ENCODE peak calls at places on chromosomes 7 and 10, in ten cellular contexts. C, P, F, H, U, M, Z, V, J and T are unnamed samples. For H3K4me1, the result is how much of the 10 kb centered on the place peaks cover.

GRCh38 chr10:97648557-97649404 is 8.3 kb downstream of the PI4K2A start:
- DNase-seq in P (peak), F (peak), C (no peak), J (no peak), Z (peak), U (peak), M (no peak), V (peak), H (peak), T (no peak)

GRCh38 chr7:103640031-103640779 is 194.2 kb upstream of the SLC26A5 start:
- DNase-seq in V (no peak), Z (no peak), H (no peak), F (no peak), U (no peak), J (no peak), P (no peak), C (no peak), M (no peak), T (no peak)

GRCh38 chr10:88923525-88923924 is 29.0 kb downstream of the ACTA2 start:
- DNase-seq in J (no peak), M (no peak), P (no peak), U (no peak), F (no peak), V (no peak), H (no peak), C (no peak), Z (no peak), T (no peak)

GRCh38 chr7:7329321-7329720 is 147.0 kb downstream of the C1GALT1 start:
- DNase-seq in Z (no peak), C (no peak), U (no peak), H (no peak), F (no peak), V (no peak), J (no peak), M (no peak), P (no peak), T (peak)

GRCh38 chr10:63554666-63555065 is 33.5 kb downstream of the REEP3 start:
- DNase-seq in H (no peak), U (peak), M (peak), V (peak), F (peak), P (peak), C (no peak), J (no peak), Z (no peak), T (no peak)

GRCh38 chr7:126856691-126857291 is 395.9 kb downstream of the GRM8 start:
- DNase-seq in V (no peak), Z (peak), H (no peak), C (no peak), F (no peak), M (no peak), P (no peak), J (no peak), U (no peak), T (no peak)

GRCh38 chr10:103504181-103504783 is 10.8 kb downstream of the NEURL1 start:
- DNase-seq in F (peak), U (peak), H (peak), M (no peak), J (peak), Z (peak), P (peak), C (peak), V (peak), T (no peak)

GRCh38 chr7:50704844-50705243 is 77.9 kb downstream of the GRB10 start:
- DNase-seq in C (no peak), F (no peak), M (no peak), J (no peak), V (no peak), U (no peak), Z (no peak), H (no peak), P (no peak), T (no peak)

GRCh38 chr10:43361532-43362190 is 9.8 kb upstream of the FXYD4 start:
- DNase-seq in P (no peak), F (no peak), C (no peak), H (no peak), U (no peak), J (no peak), M (no peak), Z (no peak), V (no peak), T (no peak)

GRCh38 chr10:60955957-60956425 is 12.0 kb upstream of the RHOBTB1 start:
- DNase-seq in J (no peak), V (no peak), U (no peak), M (no peak), C (no peak), Z (peak), P (no peak), H (no peak), F (peak), T (no peak)

GRCh38 chr10:79149662-79150443 is 81.1 kb downstream of the ZMIZ1 start:
- DNase-seq in U (no peak), V (peak), H (peak), M (peak), Z (no peak), J (peak), F (peak), C (peak), P (peak), T (peak)

GRCh38 chr10:24947304-24948097 is 4.9 kb downstream of the PRTFDC1 start:
- DNase-seq in V (no peak), U (peak), F (no peak), M (no peak), P (no peak), C (no peak), J (no peak), Z (no peak), H (no peak), T (no peak)

GRCh38 chr10:132981746-132982145 is 39.4 kb upstream of the CFAP46 start:
- DNase-seq in Z (no peak), P (no peak), M (no peak), H (no peak), F (no peak), J (no peak), V (no peak), C (no peak), U (no peak), T (no peak)

GRCh38 chr10:131841669-131842139 is 59.1 kb upstream of the PPP2R2D start:
- DNase-seq in V (peak), M (no peak), P (no peak), F (no peak), J (no peak), H (no peak), U (no peak), C (no peak), Z (no peak), T (peak)

GRCh38 chr10:51198170-51198569 is 123.9 kb downstream of the PRKG1 start:
- DNase-seq in C (no peak), J (no peak), M (no peak), P (no peak), V (no peak), U (no peak), F (no peak), H (no peak), Z (no peak), T (no peak)

GRCh38 chr10:108901766-108902365 is 1021.4 kb downstream of the XPNPEP1 start:
- DNase-seq in M (no peak), P (no peak), V (no peak), C (no peak), U (no peak), Z (no peak), F (no peak), J (no peak), H (no peak), T (no peak)

GRCh38 chr10:14185501-14186045 is 145.2 kb downstream of the FRMD4A start:
- DNase-seq in C (no peak), Z (peak), M (no peak), P (no peak), U (peak), V (no peak), H (no peak), F (no peak), J (no peak), T (no peak)
- TF ChIP-seq POLR2A in C (no peak), Z (peak), M (peak), P (peak), U (peak), V (no peak), H (no peak), F (peak), J (no peak), T (no peak)

DNA sequence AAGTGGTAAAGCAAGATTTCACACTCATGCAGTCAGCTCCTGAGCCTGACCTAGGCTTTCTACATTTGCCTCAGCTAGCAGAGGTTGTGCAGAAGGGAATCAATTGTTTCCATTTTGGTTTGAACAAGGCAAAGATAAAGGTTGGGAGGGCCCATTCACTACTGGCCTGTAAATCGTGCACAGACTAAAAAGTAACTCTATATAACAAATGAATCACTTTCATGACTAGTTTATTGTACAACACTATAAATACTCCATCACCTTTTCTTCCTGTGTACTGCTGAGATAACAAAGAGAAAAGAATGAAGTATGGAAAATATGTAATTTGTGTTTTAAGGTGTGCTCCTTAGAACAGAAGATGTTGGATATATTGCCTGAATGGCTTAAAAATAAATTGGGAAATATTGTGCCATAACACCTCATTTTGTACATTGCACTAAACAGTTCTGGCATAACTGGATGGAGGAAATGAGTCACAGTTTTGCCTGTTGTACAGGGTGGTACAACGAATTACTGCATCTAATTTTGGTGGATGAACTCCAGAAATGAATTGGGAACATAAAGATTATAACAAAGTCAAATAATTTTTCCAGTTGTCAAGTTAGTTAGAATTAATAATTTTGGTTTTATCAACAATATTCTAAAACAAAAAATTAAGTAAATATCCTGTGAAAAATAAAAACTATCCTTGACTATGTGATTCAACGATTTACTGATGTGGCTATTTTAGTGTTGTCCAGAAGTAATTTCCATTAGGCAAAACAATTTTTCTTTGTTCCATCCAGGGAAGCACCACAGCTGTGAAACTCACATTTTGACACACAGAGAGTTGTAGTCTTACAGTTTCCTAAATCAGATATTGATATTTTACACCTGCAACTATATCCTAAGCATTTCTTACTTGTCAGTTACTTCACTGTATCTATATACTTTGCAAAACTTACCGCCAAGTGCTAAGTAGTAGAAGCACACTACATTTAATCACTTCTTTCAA is 18.0 kb downstream of the SEMA3C start:
- DNase-seq in F (no peak), U (no peak), P (no peak), J (no peak), M (no peak), V (no peak), Z (no peak), H (no peak), C (peak), T (no peak)
- H3K4me1 ChIP-seq in F (half or more), U (under half), P (under half), J (under half), M (under half), V (under half), Z (under half), H (under half), C (under half), T (under half)

DNA sequence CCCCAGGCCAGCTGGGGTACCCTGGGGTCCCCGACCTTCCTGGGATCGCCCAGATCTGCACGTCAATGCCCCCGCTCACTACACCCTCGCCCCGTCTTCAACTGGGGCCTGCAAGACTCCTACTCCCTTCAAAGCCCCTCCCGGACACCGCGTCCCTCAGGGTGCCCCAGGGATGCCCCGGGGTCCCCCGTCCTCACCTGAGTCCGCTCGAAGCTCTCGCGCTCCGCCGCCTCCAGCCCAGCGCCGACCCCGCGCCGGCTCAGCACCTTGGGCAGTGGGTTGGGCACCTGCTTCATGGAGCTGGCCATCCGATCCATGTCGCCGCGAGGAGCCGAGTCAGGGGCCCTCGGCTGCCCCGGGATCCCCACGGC is at the start of gene HIP1:
- DNase-seq in V (no peak), H (no peak), Z (no peak), C (no peak), P (no peak), F (no peak), M (no peak), U (no peak), J (no peak), T (no peak)
- TF ChIP-seq POLR2A in V (no peak), H (no peak), Z (no peak), C (no peak), P (no peak), F (peak), M (no peak), U (no peak), J (no peak), T (no peak)

GRCh38 chr7:28986723-28987122 is 28.6 kb upstream of the TRIL start:
- DNase-seq in U (no peak), C (no peak), V (no peak), J (peak), H (no peak), P (peak), M (no peak), Z (no peak), F (no peak), T (no peak)

GRCh38 chr7:28990200-28990960 is 32.2 kb upstream of the TRIL start:
- DNase-seq in P (no peak), M (no peak), J (peak), U (no peak), Z (no peak), C (no peak), V (no peak), F (no peak), H (no peak), T (no peak)

GRCh38 chr7:28988091-28988490 is 30.0 kb upstream of the TRIL start:
- DNase-seq in Z (no peak), C (no peak), F (no peak), M (no peak), H (no peak), V (no peak), U (no peak), J (no peak), P (no peak), T (no peak)

GRCh38 chr7:28988818-28989595 is 30.9 kb upstream of the TRIL start:
- DNase-seq in M (peak), Z (no peak), J (peak), V (no peak), P (peak), C (peak), H (peak), U (no peak), F (no peak), T (peak)

DNA sequence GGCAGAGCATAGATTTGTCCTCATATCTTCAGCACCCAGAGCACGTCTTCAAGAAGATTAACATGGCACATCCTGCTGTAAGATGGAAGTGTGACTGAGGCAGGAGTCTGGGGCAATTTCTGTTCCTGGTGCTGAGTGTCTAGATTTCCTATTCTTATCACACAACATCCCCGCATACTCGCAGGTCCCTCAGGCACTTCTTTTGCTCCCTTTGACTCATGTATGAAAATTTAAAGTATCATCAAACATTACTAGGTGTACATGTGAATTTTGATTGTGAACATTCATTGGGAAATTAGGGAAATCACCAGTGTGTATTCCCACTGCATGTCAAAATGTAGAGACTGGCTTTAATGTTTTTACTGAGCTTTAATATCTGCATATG is 31.5 kb upstream of the TRIL start:
- DNase-seq in U (no peak), M (no peak), F (no peak), V (no peak), C (no peak), J (no peak), P (no peak), Z (no peak), H (no peak), T (no peak)
- H3K4me1 ChIP-seq in U (under half), M (under half), F (under half), V (under half), C (under half), J (under half), P (under half), Z (under half), H (under half), T (under half)